ENCODE peak calls at places on chromosomes 6 and 20, in four cellular contexts. One of them, this sample, is unnamed.

GRCh38 chr20:57209413-57209812 is 57.0 kb downstream of the BMP7 start:
- DNase-seq in H1: no peak
- DNase-seq in K562: no peak
- DNase-seq in HepG2: no peak
- DNase-seq in this sample: no peak

GRCh38 chr6:156021746-156022396 is 566.2 kb upstream of the NOX3 start:
- DNase-seq in H1: no peak
- DNase-seq in K562: no peak
- DNase-seq in HepG2: no peak
- DNase-seq in this sample: no peak

GRCh38 chr20:59031326-59032022 is 661 bp downstream of the ATP5F1E start:
- DNase-seq in H1: no peak
- DNase-seq in K562: no peak
- DNase-seq in HepG2: peak; percentile 31
- DNase-seq in this sample: no peak

GRCh38 chr20:23166563-23166962 is 80.4 kb upstream of the CD93 start:
- DNase-seq in H1: peak; percentile 16
- DNase-seq in K562: no peak
- DNase-seq in HepG2: no peak
- DNase-seq in this sample: no peak

GRCh38 chr6:42454428-42454791 is 2.7 kb upstream of the TRERF1 start:
- DNase-seq in H1: peak; percentile 72
- DNase-seq in K562: no peak
- DNase-seq in HepG2: no peak
- DNase-seq in this sample: no peak

GRCh38 chr6:85459224-85459901 is 9.5 kb downstream of the NT5E start:
- DNase-seq in H1: no peak
- DNase-seq in K562: no peak
- DNase-seq in HepG2: no peak
- DNase-seq in this sample: no peak

GRCh38 chr6:97215157-97215769 is 67.8 kb downstream of the MMS22L start:
- DNase-seq in H1: no peak
- DNase-seq in K562: peak; percentile 20
- DNase-seq in HepG2: peak; percentile 26
- DNase-seq in this sample: peak; percentile 0

GRCh38 chr20:45094864-45095574 is 5.9 kb downstream of the KCNS1 start:
- DNase-seq in H1: no peak
- DNase-seq in K562: no peak
- DNase-seq in HepG2: no peak
- DNase-seq in this sample: no peak

GRCh38 chr6:21279619-21280018 is 313.9 kb upstream of the SOX4 start:
- DNase-seq in H1: no peak
- DNase-seq in K562: no peak
- DNase-seq in HepG2: no peak
- DNase-seq in this sample: no peak

GRCh38 chr6:168370310-168370991 is 50.9 kb upstream of the DACT2 start:
- DNase-seq in H1: peak; percentile 97
- DNase-seq in K562: peak; percentile 92
- DNase-seq in HepG2: peak; percentile 39
- DNase-seq in this sample: peak; percentile 72

GRCh38 chr20:34475979-34476736 is 40.1 kb upstream of the DYNLRB1 start:
- DNase-seq in H1: no peak
- DNase-seq in K562: no peak
- DNase-seq in HepG2: peak; percentile 47
- DNase-seq in this sample: peak; percentile 40

GRCh38 chr6:113971786-113972185 is 838 bp upstream of the HDAC2 start:
- DNase-seq in H1: no peak
- DNase-seq in K562: no peak
- DNase-seq in HepG2: no peak
- DNase-seq in this sample: no peak

GRCh38 chr20:56359212-56360132 is 698 bp downstream of the FAM210B start:
- DNase-seq in H1: peak; percentile 58
- DNase-seq in K562: peak; percentile 19
- DNase-seq in HepG2: peak; percentile 79
- DNase-seq in this sample: peak; percentile 30

GRCh38 chr6:44464527-44465310 is 77.2 kb downstream of the CDC5L start:
- DNase-seq in H1: peak; percentile 33
- DNase-seq in K562: no peak
- DNase-seq in HepG2: peak; percentile 51
- DNase-seq in this sample: no peak

GRCh38 chr20:35617397-35618031 is 1.9 kb downstream of the SPAG4 start:
- DNase-seq in H1: peak; percentile 73
- DNase-seq in K562: peak; percentile 71
- DNase-seq in HepG2: peak; percentile 92
- DNase-seq in this sample: peak; percentile 75

DNA sequence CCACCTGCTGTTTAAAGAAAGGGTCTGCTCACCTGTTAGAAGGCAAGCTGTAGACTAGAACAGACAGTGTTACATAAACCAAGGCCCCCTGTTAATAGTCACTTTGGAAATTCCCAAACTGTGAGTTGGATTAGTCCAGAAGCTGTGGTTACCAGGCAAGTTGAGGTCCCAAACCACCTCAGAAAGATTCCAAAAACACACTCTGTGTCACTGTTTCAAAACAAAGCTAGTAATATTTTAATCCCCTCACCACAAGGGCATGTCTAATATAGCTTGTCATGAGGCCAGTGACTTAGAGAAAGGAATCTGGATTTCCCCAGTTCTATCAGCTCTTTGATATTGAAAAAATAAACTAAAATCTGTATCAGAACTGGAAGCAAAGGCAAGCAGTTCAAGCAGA is 244.6 kb downstream of the HAO1 start:
- DNase-seq in H1: no peak
- DNase-seq in K562: no peak
- DNase-seq in HepG2: no peak
- DNase-seq in this sample: no peak
- TF ChIP-seq CHD2 in H1: no peak
- TF ChIP-seq CHD2 in K562: no peak
- TF ChIP-seq CHD2 in HepG2: no peak
- TF ChIP-seq CHD2 in this sample: no peak

DNA sequence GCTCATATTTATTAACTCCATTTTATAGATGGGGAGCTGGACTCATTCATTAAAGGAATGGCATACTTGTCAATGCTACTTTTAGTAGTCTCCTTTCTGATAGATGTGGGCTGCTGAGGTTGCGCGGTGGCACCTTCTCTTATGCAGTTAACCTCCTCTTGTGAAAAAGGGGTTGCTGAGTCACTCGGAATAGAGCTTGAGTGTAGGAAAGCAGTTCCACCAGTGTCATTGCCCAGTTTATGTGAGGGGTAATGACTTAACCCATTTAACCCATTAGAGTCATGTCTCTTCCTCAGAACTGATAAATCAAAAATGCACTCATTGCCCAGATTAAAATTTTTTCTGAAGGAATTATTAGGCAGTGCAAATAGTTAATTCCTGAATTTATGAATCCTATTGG is 6.3 kb downstream of the MAPK14 start:
- DNase-seq in H1: no peak
- DNase-seq in K562: no peak
- DNase-seq in HepG2: no peak
- DNase-seq in this sample: peak; percentile 3
- TF ChIP-seq MAFK in H1: no peak
- TF ChIP-seq MAFK in K562: peak; percentile 27
- TF ChIP-seq MAFK in HepG2: no peak
- TF ChIP-seq MAFK in this sample: no peak

DNA sequence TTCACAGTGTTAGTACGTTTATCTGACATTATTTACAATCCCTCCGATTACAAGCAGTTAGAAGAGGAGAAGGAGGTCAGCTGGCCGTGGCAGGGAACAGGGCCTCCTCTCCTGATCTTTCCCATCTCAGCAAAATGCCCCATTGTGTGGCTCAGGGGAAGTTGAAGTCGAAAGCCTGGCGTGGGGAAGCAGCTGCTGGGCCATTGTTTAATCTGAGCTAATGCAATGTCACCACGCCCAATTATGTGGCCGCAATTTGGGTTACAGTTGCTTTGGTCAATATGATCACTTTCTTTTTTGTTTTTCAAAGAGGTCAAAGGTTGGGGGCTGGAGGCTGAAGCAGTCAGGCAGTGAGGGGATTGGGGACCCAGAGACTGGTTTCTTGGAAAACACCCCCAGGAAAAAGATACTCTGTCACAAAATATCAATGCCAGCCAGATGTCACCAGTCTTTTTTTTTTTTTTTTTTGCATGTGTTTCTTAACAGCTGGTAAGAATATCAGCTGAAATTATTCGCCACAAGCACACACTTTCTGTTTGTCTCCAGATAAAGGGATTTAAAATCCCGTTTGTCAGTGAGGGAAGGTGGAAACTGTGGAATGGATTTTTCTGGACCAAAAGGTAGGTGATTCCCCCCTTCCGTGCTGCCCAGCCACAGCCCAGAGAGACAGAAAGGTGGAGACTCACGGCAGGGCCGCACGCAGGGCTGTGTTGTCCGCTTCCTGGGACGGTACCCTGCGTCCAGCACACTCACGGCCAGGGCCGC is 24.6 kb downstream of the DLL1 start:
- DNase-seq in H1: no peak
- DNase-seq in K562: no peak
- DNase-seq in HepG2: no peak
- DNase-seq in this sample: no peak
- TF ChIP-seq CHD2 in H1: no peak
- TF ChIP-seq CHD2 in K562: no peak
- TF ChIP-seq CHD2 in HepG2: no peak
- TF ChIP-seq CHD2 in this sample: no peak

GRCh38 chr6:48086187-48086586 is 24.8 kb downstream of the PTCHD4 start:
- DNase-seq in H1: no peak
- DNase-seq in K562: no peak
- DNase-seq in HepG2: no peak
- DNase-seq in this sample: no peak

GRCh38 chr6:48092550-48093217 is 18.3 kb downstream of the PTCHD4 start:
- DNase-seq in H1: no peak
- DNase-seq in K562: no peak
- DNase-seq in HepG2: no peak
- DNase-seq in this sample: no peak

GRCh38 chr6:48084201-48084600 is 26.8 kb downstream of the PTCHD4 start:
- DNase-seq in H1: no peak
- DNase-seq in K562: no peak
- DNase-seq in HepG2: no peak
- DNase-seq in this sample: no peak

GRCh38 chr6:48085131-48085741 is 25.8 kb downstream of the PTCHD4 start:
- DNase-seq in H1: no peak
- DNase-seq in K562: no peak
- DNase-seq in HepG2: no peak
- DNase-seq in this sample: no peak

GRCh38 chr6:48087448-48087847 is 23.5 kb downstream of the PTCHD4 start:
- DNase-seq in H1: no peak
- DNase-seq in K562: no peak
- DNase-seq in HepG2: no peak
- DNase-seq in this sample: peak; percentile 22
- TF ChIP-seq MAFK in H1: no peak
- TF ChIP-seq MAFK in K562: no peak
- TF ChIP-seq MAFK in HepG2: no peak
- TF ChIP-seq MAFK in this sample: no peak

GRCh38 chr20:40008177-40008576 is 680.9 kb downstream of the MAFB start:
- DNase-seq in H1: no peak
- DNase-seq in K562: no peak
- DNase-seq in HepG2: no peak
- DNase-seq in this sample: no peak
- TF ChIP-seq CHD2 in H1: no peak
- TF ChIP-seq CHD2 in K562: no peak
- TF ChIP-seq CHD2 in HepG2: no peak
- TF ChIP-seq CHD2 in this sample: no peak